ENCODE peak calls at places on chromosomes 16 and 17, in nine cellular contexts. X is ascending aorta, O is fibroblast of pulmonary artery, P is right lobe of liver, H is GM12865, Q is suprapubic skin, U is hepatocyte, J is lower lobe of right lung, L is neural crest cell. N is an unnamed sample.

GRCh38 chr17:15265131-15265530 is at the start of gene PMP22:
- DNase-seq in U (no peak), J (no peak), L (no peak), P (no peak), X (no peak), Q (no peak), H (no peak), O (no peak), N (no peak)

GRCh38 chr17:59840329-59840907 is 52.3 kb downstream of the TUBD1 start:
- DNase-seq in U (no peak), L (no peak), P (no peak), H (peak), O (peak), J (no peak), X (no peak), Q (no peak), N (no peak)

GRCh38 chr17:28716740-28717577 is 709 bp downstream of the RAB34 start:
- DNase-seq in O (peak), U (peak), Q (peak), J (peak), H (no peak), X (peak), L (peak), P (no peak), N (no peak)

GRCh38 chr17:56912105-56912999 is 1.5 kb downstream of the TRIM25 start:
- DNase-seq in X (no peak), U (no peak), P (peak), L (no peak), H (no peak), J (no peak), O (no peak), Q (peak), N (no peak)

GRCh38 chr17:40960144-40960543 is 6.6 kb downstream of the KRT39 start:
- DNase-seq in X (no peak), Q (no peak), L (no peak), P (no peak), O (peak), J (no peak), H (no peak), U (no peak), N (no peak)

GRCh38 chr17:35586569-35587073 is 501 bp upstream of the AP2B1 start:
- DNase-seq in O (no peak), Q (no peak), X (no peak), L (no peak), H (no peak), U (no peak), J (no peak), P (no peak), N (no peak)

GRCh38 chr16:31083981-31084380 is 4.8 kb downstream of the PRSS53 start:
- DNase-seq in L (no peak), J (no peak), O (no peak), P (no peak), U (peak), X (no peak), Q (no peak), H (no peak), N (no peak)

GRCh38 chr17:77883213-77883650 is 75.3 kb upstream of the TNRC6C start:
- DNase-seq in Q (no peak), L (no peak), J (peak), U (no peak), H (no peak), X (no peak), O (no peak), P (no peak), N (no peak)

GRCh38 chr17:59400858-59401257 is 69.4 kb downstream of the YPEL2 start:
- DNase-seq in P (no peak), U (no peak), H (no peak), L (no peak), J (no peak), Q (no peak), X (no peak), O (no peak), N (no peak)

GRCh38 chr16:67104061-67104460 is 5.7 kb upstream of the PHAF1 start:
- DNase-seq in P (no peak), Q (no peak), J (no peak), U (peak), X (no peak), H (peak), L (peak), O (peak), N (no peak)

GRCh38 chr17:41894791-41895331 is 23.9 kb downstream of the ACLY start:
- DNase-seq in L (no peak), X (peak), H (no peak), Q (no peak), U (no peak), P (peak), O (peak), J (no peak), N (peak)

GRCh38 chr17:66724581-66725341 is 110.2 kb upstream of the CACNG5 start:
- DNase-seq in L (no peak), O (peak), U (peak), X (no peak), H (no peak), P (no peak), J (no peak), Q (no peak), N (no peak)

GRCh38 chr17:31446195-31446967 is 54.9 kb downstream of the RAB11FIP4 start:
- DNase-seq in U (no peak), X (no peak), L (no peak), Q (no peak), P (no peak), H (no peak), J (no peak), O (peak), N (no peak)

GRCh38 chr16:22077700-22078313 is 14.5 kb upstream of the VWA3A start:
- DNase-seq in J (no peak), P (peak), H (peak), U (peak), O (peak), X (peak), Q (no peak), L (peak), N (peak)

GRCh38 chr17:38656959-38657823 is 17.6 kb downstream of the EPOP start:
- DNase-seq in L (no peak), O (no peak), H (no peak), J (no peak), Q (peak), X (no peak), P (no peak), U (no peak), N (no peak)

GRCh38 chr17:72345536-72345935 is 224.7 kb downstream of the SOX9 start:
- DNase-seq in X (no peak), Q (no peak), O (no peak), H (no peak), P (no peak), L (no peak), J (no peak), U (no peak), N (no peak)

GRCh38 chr16:70470927-70471341 is 16.5 kb downstream of the FCSK start:
- DNase-seq in Q (peak), J (no peak), U (peak), O (peak), X (no peak), H (no peak), L (peak), P (peak), N (no peak)

GRCh38 chr16:27464663-27465482 is 62.9 kb downstream of the IL21R start:
- DNase-seq in L (no peak), U (no peak), O (no peak), J (peak), X (no peak), H (no peak), Q (no peak), P (no peak), N (no peak)

GRCh38 chr17:68431661-68432071 is 25.6 kb downstream of the WIPI1 start:
- DNase-seq in O (peak), Q (peak), P (no peak), U (peak), X (no peak), H (peak), L (peak), J (no peak), N (no peak)

GRCh38 chr17:63785556-63785955 is 11.6 kb downstream of the DDX42 start:
- DNase-seq in O (peak), H (no peak), J (no peak), P (no peak), U (no peak), Q (no peak), X (no peak), L (no peak), N (peak)

GRCh38 chr17:50127661-50128361 is 2.1 kb downstream of the SAMD14 start:
- DNase-seq in H (no peak), L (no peak), X (no peak), Q (no peak), U (no peak), O (peak), P (no peak), J (no peak), N (no peak)

GRCh38 chr17:8248751-8249607 is at the start of gene PFAS:
- DNase-seq in Q (peak), O (peak), J (peak), U (peak), H (peak), P (peak), X (peak), L (peak), N (peak)

DNA sequence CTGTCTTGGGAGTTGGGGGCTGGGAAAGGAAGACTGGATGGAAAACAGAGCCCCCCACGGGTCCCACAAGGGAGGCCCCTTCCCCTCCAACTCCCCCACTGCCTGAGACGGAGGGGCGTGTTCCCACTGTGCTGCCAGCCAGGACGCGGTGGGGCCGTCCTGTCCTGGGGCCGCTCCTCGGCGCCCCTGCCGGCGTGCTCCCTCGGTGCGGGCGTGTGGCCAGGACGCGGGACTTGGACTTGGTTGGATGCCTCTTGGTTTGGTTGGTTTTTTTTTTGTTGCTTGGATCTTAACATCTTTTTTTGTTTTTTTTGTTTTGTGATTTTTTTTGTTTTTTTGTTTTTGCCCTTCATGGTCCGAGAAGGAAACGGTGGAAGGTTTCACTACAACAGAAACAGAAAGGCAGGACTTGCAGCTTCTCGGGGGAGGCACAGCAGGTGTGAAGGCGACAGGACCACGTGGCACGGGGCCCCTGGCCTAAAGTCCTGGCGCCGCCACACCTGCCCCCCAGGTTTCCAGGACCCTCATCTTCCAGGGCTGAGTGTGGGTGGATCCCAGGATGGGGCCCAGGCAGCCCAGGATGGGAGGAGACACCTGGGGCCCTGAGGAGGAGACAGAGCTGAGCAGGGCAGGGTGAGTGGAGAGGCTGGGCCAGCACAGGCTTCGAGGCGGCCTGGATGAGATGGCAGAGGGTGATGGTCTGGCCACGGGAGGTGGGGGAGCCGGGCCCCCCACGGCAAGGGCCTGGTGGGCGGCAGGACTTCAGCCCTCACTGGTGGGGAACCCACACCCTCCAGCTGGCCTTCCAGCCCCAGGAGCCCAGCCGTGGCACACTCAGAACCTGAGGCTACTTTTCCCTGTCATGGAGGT is 16.1 kb downstream of the ENGASE start:
- DNase-seq in O (peak), U (no peak), H (peak), Q (no peak), L (no peak), J (no peak), P (no peak), X (no peak), N (no peak)
- TF ChIP-seq CTCF in O (peak), U (peak), H (no peak), Q (no peak), L (no peak), J (peak), P (no peak), X (peak), N (peak)

DNA sequence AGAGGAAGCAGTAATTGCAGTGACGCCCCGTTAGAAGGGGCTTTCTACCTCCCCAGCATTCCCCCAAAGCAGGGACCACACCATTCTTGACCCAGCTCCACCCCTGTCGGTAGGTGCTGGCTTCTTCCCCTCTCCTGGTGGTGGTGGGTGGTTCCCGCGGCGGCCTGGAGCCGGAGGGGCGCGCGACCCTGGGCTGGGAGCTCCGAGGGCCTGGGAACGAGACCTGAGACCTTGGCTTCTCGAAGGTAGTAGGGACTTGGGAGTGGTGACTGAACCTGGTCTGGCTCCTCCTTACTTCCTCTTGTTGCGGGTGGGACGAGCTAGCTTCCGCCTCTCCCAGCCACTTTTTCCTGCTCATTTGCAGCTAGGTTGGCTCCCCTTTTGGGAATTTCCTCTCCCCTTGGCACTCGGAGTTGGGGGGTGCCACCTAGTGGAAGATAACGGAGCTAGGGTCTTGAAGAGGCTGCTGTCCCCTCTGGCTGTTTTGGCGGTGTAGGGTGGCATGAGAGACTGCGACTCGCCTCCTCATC is 460 bp downstream of the GRN start:
- DNase-seq in L (peak), Q (peak), X (no peak), J (no peak), P (peak), U (peak), H (peak), O (peak), N (peak)
- TF ChIP-seq CTCF in L (peak), Q (no peak), X (peak), J (peak), P (peak), U (peak), H (peak), O (peak), N (peak)

GRCh38 chr16:17303101-17303500 is 167.7 kb downstream of the XYLT1 start:
- DNase-seq in P (no peak), Q (no peak), O (no peak), J (no peak), X (no peak), L (no peak), U (no peak), H (no peak), N (no peak)

GRCh38 chr16:17305694-17306093 is 165.1 kb downstream of the XYLT1 start:
- DNase-seq in Q (no peak), O (no peak), P (no peak), U (no peak), J (no peak), H (peak), L (no peak), X (no peak), N (no peak)

GRCh38 chr16:17304124-17304813 is 166.5 kb downstream of the XYLT1 start:
- DNase-seq in L (no peak), H (no peak), U (peak), J (no peak), O (no peak), P (no peak), Q (no peak), X (no peak), N (no peak)

GRCh38 chr16:17306745-17307144 is 164.0 kb downstream of the XYLT1 start:
- DNase-seq in O (no peak), U (no peak), X (no peak), P (no peak), J (no peak), L (no peak), Q (no peak), H (no peak), N (no peak)

GRCh38 chr16:17304814-17305169 is 166.0 kb downstream of the XYLT1 start:
- DNase-seq in O (no peak), U (no peak), J (no peak), L (no peak), H (no peak), X (no peak), Q (no peak), P (no peak), N (no peak)
- TF ChIP-seq CTCF in O (no peak), U (peak), J (no peak), L (no peak), H (no peak), X (no peak), Q (no peak), P (no peak), N (no peak)

DNA sequence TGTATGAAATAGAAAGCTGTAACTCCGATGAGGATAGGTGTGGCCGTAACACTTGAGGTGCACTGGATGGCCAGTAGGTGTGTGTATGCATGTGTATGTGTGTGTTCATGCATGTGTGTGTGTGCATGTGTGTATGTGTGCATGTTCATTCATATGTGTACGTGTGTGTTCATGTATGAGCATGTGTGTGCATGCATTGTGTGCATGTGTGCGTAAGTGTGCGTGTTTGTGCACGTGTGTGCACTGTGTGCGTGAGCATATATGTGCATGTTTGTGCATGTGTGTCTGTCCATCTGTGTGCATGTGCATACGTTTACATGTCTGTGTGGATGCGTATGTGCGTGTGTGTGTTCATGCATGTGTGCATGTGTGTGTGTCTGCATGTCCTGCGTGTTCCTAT is 145.5 kb downstream of the C16orf95 start:
- DNase-seq in Q (no peak), X (no peak), J (no peak), P (no peak), O (no peak), L (no peak), H (no peak), U (no peak), N (no peak)
- TF ChIP-seq CTCF in Q (no peak), X (no peak), J (no peak), P (no peak), O (no peak), L (no peak), H (no peak), U (no peak), N (no peak)

GRCh38 chr17:76270127-76270592 is 5.0 kb downstream of the UBALD2 start:
- DNase-seq in U (no peak), Q (no peak), O (no peak), L (no peak), H (peak), P (no peak), J (no peak), X (no peak), N (no peak)

GRCh38 chr17:76270770-76271668 is 5.9 kb downstream of the UBALD2 start:
- DNase-seq in H (peak), P (peak), X (no peak), J (no peak), U (no peak), O (no peak), L (no peak), Q (no peak), N (no peak)

GRCh38 chr17:76273435-76273921 is 8.3 kb downstream of the UBALD2 start:
- DNase-seq in P (peak), L (no peak), J (peak), Q (peak), X (no peak), H (no peak), O (no peak), U (no peak), N (no peak)

GRCh38 chr17:76272541-76273434 is 7.6 kb downstream of the UBALD2 start:
- DNase-seq in L (no peak), Q (no peak), H (peak), P (peak), O (no peak), U (no peak), J (peak), X (no peak), N (no peak)

DNA sequence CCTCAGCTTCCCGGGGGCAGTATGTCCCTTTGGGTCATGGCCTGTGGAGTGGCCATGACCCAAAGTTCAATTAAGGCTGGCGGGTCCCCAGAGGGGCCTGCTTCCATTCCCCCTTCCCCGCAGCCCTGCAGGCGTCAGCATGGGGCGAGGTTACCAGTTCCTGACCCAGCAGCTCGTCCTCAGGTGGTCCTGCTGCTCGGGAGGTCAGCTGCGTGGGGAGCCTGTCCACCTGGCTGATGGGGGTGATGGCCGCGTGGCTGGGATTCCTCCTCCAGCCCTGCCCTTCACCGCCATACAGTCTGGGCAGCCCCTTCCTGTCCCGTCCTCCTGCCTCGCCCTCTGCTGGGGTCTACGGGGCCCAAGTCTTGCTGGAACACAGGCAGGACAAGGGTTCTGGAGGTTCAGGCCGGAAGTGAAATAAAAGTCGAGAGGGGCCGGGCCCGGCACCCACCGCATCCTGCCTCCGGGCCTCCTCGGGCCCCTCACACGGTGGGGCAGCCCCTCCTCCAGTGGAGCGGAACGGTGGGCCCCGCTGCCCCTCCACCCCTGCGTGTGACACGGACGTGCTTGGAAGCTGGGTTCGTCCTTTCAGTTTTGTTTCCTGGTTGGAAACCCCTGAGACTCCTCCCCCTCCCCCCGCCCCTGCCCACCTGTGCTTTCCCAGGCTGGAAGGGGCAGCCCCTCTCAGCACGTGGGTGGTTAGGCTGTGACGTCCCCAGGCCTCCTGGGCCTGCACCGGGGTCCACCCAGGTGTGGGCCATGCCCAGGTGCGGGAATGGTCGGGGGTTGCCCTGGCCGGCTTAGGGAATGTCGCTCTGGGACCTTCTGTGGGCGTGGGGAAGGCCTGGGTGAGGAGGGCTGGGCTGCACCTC is 6.8 kb downstream of the UBALD2 start:
- DNase-seq in P (peak), H (peak), O (no peak), U (no peak), L (no peak), X (no peak), J (peak), Q (no peak), N (no peak)
- TF ChIP-seq CTCF in P (no peak), H (peak), O (no peak), U (no peak), L (no peak), X (no peak), J (no peak), Q (no peak), N (no peak)

DNA sequence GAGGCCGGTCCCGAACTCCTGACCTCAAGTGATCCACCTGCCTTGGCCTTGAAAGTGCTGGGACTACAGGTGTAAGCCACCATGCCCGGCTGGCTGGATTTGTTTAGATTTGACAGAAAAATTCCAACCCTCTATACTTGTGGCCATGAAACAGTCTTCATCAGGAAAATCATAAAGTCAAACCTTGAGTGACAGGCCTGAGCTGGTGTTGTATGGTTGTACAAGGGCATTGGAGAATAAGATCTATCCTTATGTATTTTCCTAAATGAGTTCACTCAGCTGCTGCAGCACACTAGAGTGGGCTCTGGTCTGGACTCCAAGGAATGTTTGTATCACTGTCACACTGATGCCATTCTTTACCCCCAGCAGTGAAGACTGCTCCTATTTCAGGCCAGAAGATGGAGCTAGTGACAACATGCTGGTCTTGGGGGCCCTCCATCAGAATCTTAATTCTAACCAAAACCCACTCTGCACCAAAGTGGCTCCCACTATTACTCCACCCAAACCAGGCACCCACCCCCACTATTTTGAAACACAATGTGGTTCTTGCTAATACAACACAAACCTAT is 27.4 kb downstream of the SNX11 start:
- DNase-seq in J (no peak), P (no peak), L (no peak), O (no peak), U (no peak), Q (no peak), X (no peak), H (no peak), N (no peak)
- TF ChIP-seq CTCF in J (no peak), P (no peak), L (peak), O (peak), U (peak), Q (no peak), X (no peak), H (peak), N (peak)

GRCh38 chr17:81386646-81387234 is 8.5 kb upstream of the BAHCC1 start:
- DNase-seq in H (no peak), O (no peak), U (peak), Q (no peak), P (no peak), J (peak), X (no peak), L (peak), N (no peak)
- TF ChIP-seq CTCF in H (no peak), O (no peak), U (no peak), Q (no peak), P (no peak), J (no peak), X (no peak), L (no peak), N (peak)

N was measured in HFFc6.